ENCODE peak calls at places on chromosomes 7 and 10, in nine cellular contexts. One of them, this sample, is unnamed.

GRCh38 chr7:27239780-27240731 is 2.5 kb upstream of the EVX1 start:
- DNase-seq in NCI-H1092: no peak
- DNase-seq in amygdala: no peak
- DNase-seq in germinal center: no peak
- DNase-seq in iris pigment epithelial cell: no peak
- DNase-seq in iPS DF 19.7: no peak
- DNase-seq in NCI-H460: no peak
- DNase-seq in astrocyte: no peak
- DNase-seq in aorta: no peak
- DNase-seq in this sample: no peak

GRCh38 chr10:73768881-73769280 is 13.0 kb upstream of the CHCHD1 start:
- DNase-seq in NCI-H1092: no peak
- DNase-seq in amygdala: no peak
- DNase-seq in germinal center: peak
- DNase-seq in iris pigment epithelial cell: no peak
- DNase-seq in iPS DF 19.7: no peak
- DNase-seq in NCI-H460: no peak
- DNase-seq in astrocyte: no peak
- DNase-seq in aorta: no peak
- DNase-seq in this sample: no peak

GRCh38 chr10:48251525-48252353 is 22.8 kb downstream of the FRMPD2 start:
- DNase-seq in NCI-H1092: peak
- DNase-seq in amygdala: no peak
- DNase-seq in germinal center: no peak
- DNase-seq in iris pigment epithelial cell: no peak
- DNase-seq in iPS DF 19.7: no peak
- DNase-seq in NCI-H460: no peak
- DNase-seq in astrocyte: no peak
- DNase-seq in aorta: no peak
- DNase-seq in this sample: no peak

GRCh38 chr7:44284881-44285541 is 40.4 kb downstream of the CAMK2B start:
- DNase-seq in NCI-H1092: no peak
- DNase-seq in amygdala: no peak
- DNase-seq in germinal center: no peak
- DNase-seq in iris pigment epithelial cell: no peak
- DNase-seq in iPS DF 19.7: no peak
- DNase-seq in NCI-H460: no peak
- DNase-seq in astrocyte: no peak
- DNase-seq in aorta: peak
- DNase-seq in this sample: no peak

GRCh38 chr10:101614957-101615759 is 27.0 kb downstream of the DPCD start:
- DNase-seq in NCI-H1092: no peak
- DNase-seq in amygdala: no peak
- DNase-seq in germinal center: no peak
- DNase-seq in iris pigment epithelial cell: no peak
- DNase-seq in iPS DF 19.7: no peak
- DNase-seq in NCI-H460: no peak
- DNase-seq in astrocyte: no peak
- DNase-seq in aorta: no peak
- DNase-seq in this sample: no peak

GRCh38 chr10:99695761-99696160 is 36.2 kb downstream of the COX15 start:
- DNase-seq in NCI-H1092: no peak
- DNase-seq in amygdala: no peak
- DNase-seq in germinal center: no peak
- DNase-seq in iris pigment epithelial cell: peak
- DNase-seq in iPS DF 19.7: no peak
- DNase-seq in NCI-H460: no peak
- DNase-seq in astrocyte: peak
- DNase-seq in aorta: no peak
- DNase-seq in this sample: no peak

GRCh38 chr10:73043766-73044377 is 52.8 kb downstream of the P4HA1 start:
- DNase-seq in NCI-H1092: no peak
- DNase-seq in amygdala: no peak
- DNase-seq in germinal center: no peak
- DNase-seq in iris pigment epithelial cell: peak
- DNase-seq in iPS DF 19.7: no peak
- DNase-seq in NCI-H460: no peak
- DNase-seq in astrocyte: peak
- DNase-seq in aorta: no peak
- DNase-seq in this sample: no peak

GRCh38 chr7:25642849-25643248 is 414.6 kb upstream of the NPVF start:
- DNase-seq in NCI-H1092: no peak
- DNase-seq in amygdala: no peak
- DNase-seq in germinal center: no peak
- DNase-seq in iris pigment epithelial cell: peak
- DNase-seq in iPS DF 19.7: no peak
- DNase-seq in NCI-H460: no peak
- DNase-seq in astrocyte: no peak
- DNase-seq in aorta: no peak
- DNase-seq in this sample: no peak

GRCh38 chr10:15106352-15107013 is 9.3 kb downstream of the RPP38 start:
- DNase-seq in NCI-H1092: peak
- DNase-seq in amygdala: peak
- DNase-seq in germinal center: peak
- DNase-seq in iris pigment epithelial cell: peak
- DNase-seq in iPS DF 19.7: no peak
- DNase-seq in NCI-H460: peak
- DNase-seq in astrocyte: peak
- DNase-seq in aorta: peak
- DNase-seq in this sample: peak

GRCh38 chr7:102914585-102914984 is 1.8 kb downstream of the LRRC17 start:
- DNase-seq in NCI-H1092: no peak
- DNase-seq in amygdala: no peak
- DNase-seq in germinal center: no peak
- DNase-seq in iris pigment epithelial cell: peak
- DNase-seq in iPS DF 19.7: no peak
- DNase-seq in NCI-H460: no peak
- DNase-seq in astrocyte: peak
- DNase-seq in aorta: peak
- DNase-seq in this sample: no peak

GRCh38 chr10:68550747-68551411 is 9.3 kb upstream of the TET1 start:
- DNase-seq in NCI-H1092: peak
- DNase-seq in amygdala: no peak
- DNase-seq in germinal center: peak
- DNase-seq in iris pigment epithelial cell: peak
- DNase-seq in iPS DF 19.7: peak
- DNase-seq in NCI-H460: peak
- DNase-seq in astrocyte: peak
- DNase-seq in aorta: no peak
- DNase-seq in this sample: peak

GRCh38 chr7:84490661-84491060 is 296.1 kb upstream of the SEMA3A start:
- DNase-seq in NCI-H1092: no peak
- DNase-seq in amygdala: no peak
- DNase-seq in germinal center: no peak
- DNase-seq in iris pigment epithelial cell: peak
- DNase-seq in iPS DF 19.7: no peak
- DNase-seq in NCI-H460: no peak
- DNase-seq in astrocyte: peak
- DNase-seq in aorta: no peak
- DNase-seq in this sample: peak

GRCh38 chr7:69967152-69967591 is 368.9 kb downstream of the AUTS2 start:
- DNase-seq in NCI-H1092: peak
- DNase-seq in amygdala: no peak
- DNase-seq in germinal center: no peak
- DNase-seq in iris pigment epithelial cell: no peak
- DNase-seq in iPS DF 19.7: no peak
- DNase-seq in NCI-H460: no peak
- DNase-seq in astrocyte: peak
- DNase-seq in aorta: no peak
- DNase-seq in this sample: peak

GRCh38 chr10:97192952-97193435 is 7.2 kb upstream of the SLIT1 start:
- DNase-seq in NCI-H1092: no peak
- DNase-seq in amygdala: no peak
- DNase-seq in germinal center: no peak
- DNase-seq in iris pigment epithelial cell: no peak
- DNase-seq in iPS DF 19.7: no peak
- DNase-seq in NCI-H460: no peak
- DNase-seq in astrocyte: no peak
- DNase-seq in aorta: peak
- DNase-seq in this sample: no peak

GRCh38 chr10:121057291-121057690 is 206.1 kb downstream of the WDR11 start:
- DNase-seq in NCI-H1092: no peak
- DNase-seq in amygdala: no peak
- DNase-seq in germinal center: no peak
- DNase-seq in iris pigment epithelial cell: no peak
- DNase-seq in iPS DF 19.7: no peak
- DNase-seq in NCI-H460: no peak
- DNase-seq in astrocyte: no peak
- DNase-seq in aorta: no peak
- DNase-seq in this sample: no peak

GRCh38 chr10:21519981-21520436 is 5.5 kb downstream of the SKIDA1 start:
- DNase-seq in NCI-H1092: peak
- DNase-seq in amygdala: no peak
- DNase-seq in germinal center: no peak
- DNase-seq in iris pigment epithelial cell: peak
- DNase-seq in iPS DF 19.7: no peak
- DNase-seq in NCI-H460: no peak
- DNase-seq in astrocyte: peak
- DNase-seq in aorta: no peak
- DNase-seq in this sample: no peak

GRCh38 chr7:32583791-32584190 is 88.5 kb downstream of the AVL9 start:
- DNase-seq in NCI-H1092: no peak
- DNase-seq in amygdala: no peak
- DNase-seq in germinal center: no peak
- DNase-seq in iris pigment epithelial cell: peak
- DNase-seq in iPS DF 19.7: no peak
- DNase-seq in NCI-H460: no peak
- DNase-seq in astrocyte: peak
- DNase-seq in aorta: no peak
- DNase-seq in this sample: peak

GRCh38 chr7:42945821-42946615 is 13.8 kb downstream of the MRPL32 start:
- DNase-seq in NCI-H1092: no peak
- DNase-seq in amygdala: peak
- DNase-seq in germinal center: no peak
- DNase-seq in iris pigment epithelial cell: no peak
- DNase-seq in iPS DF 19.7: no peak
- DNase-seq in NCI-H460: no peak
- DNase-seq in astrocyte: no peak
- DNase-seq in aorta: no peak
- DNase-seq in this sample: no peak

This sample was measured in DMS 273 treated with DMSO at 0.1 percent for 48 hours.